ENCODE peak calls at places on chromosomes 1 and 21, in nine cellular contexts. R, W, X, E, O, B, U, P and M are unnamed samples.

GRCh38 chr1:116260621-116261020 is 112.4 kb upstream of the ATP1A1 start:
- DNase-seq in R (no peak), E (no peak), U (no peak), X (no peak), W (no peak), P (no peak), B (no peak), O (no peak), M (no peak)

GRCh38 chr1:227736814-227737432 is 1.7 kb downstream of the SNAP47 start:
- DNase-seq in O (no peak), E (no peak), B (no peak), R (no peak), P (no peak), U (no peak), W (no peak), X (no peak), M (no peak)

GRCh38 chr1:48030696-48031365 is 33.6 kb upstream of the TRABD2B start:
- DNase-seq in R (no peak), E (no peak), P (no peak), W (no peak), B (no peak), U (no peak), O (no peak), X (no peak), M (no peak)

GRCh38 chr21:42760977-42761751 is 107.7 kb downstream of the PDE9A start:
- DNase-seq in W (no peak), R (no peak), O (no peak), U (no peak), E (no peak), B (no peak), P (no peak), X (no peak), M (no peak)

GRCh38 chr1:20187103-20187812 is 940 bp upstream of the PLA2G2C start:
- DNase-seq in U (no peak), R (no peak), P (no peak), B (peak), E (no peak), W (peak), O (no peak), X (no peak), M (peak)

GRCh38 chr21:32096411-32096810 is 182.4 kb downstream of the MIS18A start:
- DNase-seq in X (peak), E (no peak), R (no peak), W (peak), O (no peak), B (no peak), P (no peak), U (no peak), M (peak)

GRCh38 chr1:21378705-21379494 is 61.0 kb upstream of the NBPF3 start:
- DNase-seq in E (no peak), R (no peak), B (no peak), W (peak), P (no peak), X (no peak), U (no peak), O (no peak), M (no peak)

GRCh38 chr1:163528710-163529348 is 207.1 kb downstream of the NUF2 start:
- DNase-seq in P (no peak), R (no peak), B (no peak), U (no peak), W (peak), E (no peak), X (peak), O (peak), M (peak)

GRCh38 chr1:161885013-161885412 is 118.9 kb downstream of the ATF6 start:
- DNase-seq in O (peak), X (peak), P (no peak), U (no peak), B (no peak), E (no peak), R (no peak), W (peak), M (no peak)

GRCh38 chr1:24707659-24708058 is 37.6 kb upstream of the CLIC4 start:
- DNase-seq in B (no peak), U (no peak), O (peak), P (no peak), W (no peak), X (no peak), R (no peak), E (no peak), M (no peak)

GRCh38 chr1:55289042-55289441 is 73.9 kb upstream of the USP24 start:
- DNase-seq in B (no peak), P (no peak), R (no peak), E (no peak), O (no peak), X (no peak), W (no peak), U (no peak), M (no peak)

GRCh38 chr1:78716186-78716585 is 66.6 kb downstream of the IFI44 start:
- DNase-seq in W (no peak), O (no peak), P (no peak), X (no peak), E (no peak), B (no peak), U (no peak), R (no peak), M (no peak)